ENCODE peak calls at places on chromosome 1, in nine cellular contexts. U is BJ, S is heart right ventricle, Z is tibial nerve, H is fibroblast of lung, M is stomach, O is lower lobe of right lung, Q is gastrocnemius medialis, P is HFFc6. Y is an unnamed sample.

GRCh38 chr1:224707849-224708725 is 92.0 kb downstream of the CNIH3 start:
- DNase-seq in M (no peak), P (peak; percentile 78), U (peak; percentile 35), Z (no peak), S (no peak), H (peak; percentile 82), Q (no peak), O (peak; percentile 64), Y (no peak)

GRCh38 chr1:7808253-7808844 is 24.3 kb downstream of the PER3 start:
- DNase-seq in Q (no peak), H (peak; percentile 74), S (no peak), Z (no peak), P (peak; percentile 7), U (no peak), M (no peak), O (no peak), Y (peak; percentile 38)

GRCh38 chr1:53619811-53620619 is 118.9 kb downstream of the GLIS1 start:
- DNase-seq in P (peak; percentile 4), M (peak; percentile 25), O (no peak), H (peak; percentile 34), Q (no peak), S (no peak), U (no peak), Z (no peak), Y (no peak)

GRCh38 chr1:50268049-50268448 is 155.2 kb downstream of the DMRTA2 start:
- DNase-seq in Q (no peak), U (no peak), S (peak; percentile 6), Z (no peak), H (no peak), M (no peak), O (no peak), P (no peak), Y (no peak)

GRCh38 chr1:221234821-221235220 is 355.6 kb downstream of the HLX start:
- DNase-seq in H (peak; percentile 56), Z (no peak), Q (no peak), S (no peak), P (no peak), M (no peak), U (no peak), O (no peak), Y (no peak)

GRCh38 chr1:198462365-198463025 is 78.0 kb downstream of the ATP6V1G3 start:
- DNase-seq in U (no peak), Z (no peak), Q (no peak), O (no peak), S (no peak), P (peak; percentile 76), M (no peak), H (peak; percentile 61), Y (no peak)

GRCh38 chr1:229170778-229171505 is 100.0 kb upstream of the RAB4A start:
- DNase-seq in S (no peak), Q (no peak), H (no peak), Z (no peak), P (no peak), M (no peak), O (no peak), U (no peak), Y (no peak)

GRCh38 chr1:93556291-93556690 is 108.4 kb downstream of the FNBP1L start:
- DNase-seq in U (no peak), M (no peak), P (no peak), Z (no peak), Q (no peak), H (no peak), O (no peak), S (no peak), Y (no peak)

GRCh38 chr1:48236716-48237470 is 14.4 kb downstream of the SLC5A9 start:
- DNase-seq in Z (no peak), Q (no peak), M (no peak), S (no peak), O (no peak), U (no peak), P (no peak), H (peak; percentile 52), Y (peak; percentile 48)

GRCh38 chr1:17009706-17010105 is 2.0 kb downstream of the ATP13A2 start:
- DNase-seq in Q (no peak), O (no peak), U (no peak), P (no peak), S (no peak), Z (no peak), M (no peak), H (no peak), Y (peak; percentile 37)

GRCh38 chr1:248013229-248013710 is at the start of gene OR2L5:
- DNase-seq in O (no peak), U (no peak), Q (no peak), P (no peak), H (no peak), M (no peak), Z (no peak), S (no peak), Y (no peak)

GRCh38 chr1:17122449-17123194 is 3.4 kb upstream of the PADI2 start:
- DNase-seq in O (no peak), P (no peak), U (no peak), H (peak; percentile 16), Z (no peak), Q (peak; percentile 80), S (no peak), M (no peak), Y (no peak)

DNA sequence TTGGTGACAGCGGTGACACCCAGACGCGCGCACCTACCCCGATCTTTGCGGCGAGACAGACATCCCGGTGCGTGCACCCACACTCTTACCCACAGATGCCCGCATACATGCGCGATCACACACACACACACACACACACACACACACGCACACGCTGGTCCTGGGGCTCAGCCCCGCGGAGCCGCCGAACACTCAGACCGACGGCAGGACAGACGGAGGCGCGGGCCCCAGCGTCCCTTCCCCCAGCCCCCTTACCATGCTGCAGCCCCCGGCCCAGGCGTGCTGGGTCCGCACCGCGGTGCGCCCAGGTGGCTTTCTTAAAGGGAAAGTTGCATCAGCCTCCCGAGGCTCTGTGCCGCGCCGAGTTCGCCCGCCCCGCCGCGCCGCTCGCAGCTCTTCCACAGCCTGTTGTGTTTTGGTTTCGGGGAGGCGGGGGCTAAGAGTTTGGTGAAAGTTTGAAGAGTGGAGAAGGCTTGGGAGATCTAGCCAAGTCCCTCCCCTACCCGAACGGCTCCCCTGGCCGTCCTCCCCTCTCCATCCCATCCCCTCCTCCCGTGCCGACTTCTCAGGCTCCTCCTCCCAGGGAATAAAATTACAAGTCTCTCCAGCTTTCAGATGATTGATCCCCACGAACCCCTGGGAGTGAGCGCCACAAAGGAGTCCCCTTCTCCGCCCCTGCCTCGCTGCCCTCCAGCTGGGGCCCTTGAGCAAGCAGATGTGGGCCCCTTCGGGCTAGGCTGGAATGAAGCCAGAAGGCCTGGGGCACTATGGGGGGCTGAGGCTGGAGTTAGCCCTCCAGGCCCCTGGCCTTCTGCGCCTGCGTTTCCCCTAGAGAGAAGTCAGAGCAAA is at the start of gene SLC6A9:
- DNase-seq in S (peak; percentile 58), P (peak; percentile 43), U (peak; percentile 56), H (peak; percentile 87), M (peak; percentile 69), Z (no peak), O (peak; percentile 70), Q (no peak), Y (no peak)
- TF ChIP-seq CTCF in S (no peak), P (no peak), U (no peak), H (no peak), M (no peak), Z (no peak), O (no peak), Q (no peak), Y (no peak)

GRCh38 chr1:211281322-211282022 is 22.3 kb downstream of the RCOR3 start:
- DNase-seq in S (no peak), Q (no peak), M (no peak), H (no peak), O (no peak), P (no peak), Z (no peak), U (no peak), Y (no peak)
- TF ChIP-seq CTCF in S (no peak), Q (no peak), M (no peak), H (no peak), O (no peak), P (no peak), Z (no peak), U (no peak), Y (no peak)

GRCh38 chr1:171343727-171344472 is 29.9 kb downstream of the FMO4 start:
- DNase-seq in M (no peak), Q (no peak), S (no peak), H (no peak), Z (no peak), O (no peak), P (no peak), U (no peak), Y (no peak)

GRCh38 chr1:171344473-171344820 is 30.5 kb downstream of the FMO4 start:
- DNase-seq in H (peak; percentile 66), Z (no peak), O (no peak), Q (no peak), S (no peak), M (no peak), U (no peak), P (no peak), Y (no peak)

GRCh38 chr1:171350579-171350978 is 36.6 kb downstream of the FMO4 start:
- DNase-seq in O (no peak), M (no peak), H (no peak), Q (no peak), Z (no peak), U (no peak), P (no peak), S (no peak), Y (no peak)

GRCh38 chr1:171346866-171347265 is 32.9 kb downstream of the FMO4 start:
- DNase-seq in U (no peak), P (no peak), O (no peak), Q (no peak), M (no peak), H (no peak), S (no peak), Z (no peak), Y (no peak)

GRCh38 chr1:171345536-171345935 is 31.6 kb downstream of the FMO4 start:
- DNase-seq in M (no peak), O (no peak), U (no peak), Q (no peak), Z (no peak), H (peak; percentile 35), S (no peak), P (no peak), Y (no peak)
- TF ChIP-seq CTCF in M (no peak), O (no peak), U (no peak), Q (no peak), Z (no peak), H (no peak), S (no peak), P (no peak), Y (no peak)

DNA sequence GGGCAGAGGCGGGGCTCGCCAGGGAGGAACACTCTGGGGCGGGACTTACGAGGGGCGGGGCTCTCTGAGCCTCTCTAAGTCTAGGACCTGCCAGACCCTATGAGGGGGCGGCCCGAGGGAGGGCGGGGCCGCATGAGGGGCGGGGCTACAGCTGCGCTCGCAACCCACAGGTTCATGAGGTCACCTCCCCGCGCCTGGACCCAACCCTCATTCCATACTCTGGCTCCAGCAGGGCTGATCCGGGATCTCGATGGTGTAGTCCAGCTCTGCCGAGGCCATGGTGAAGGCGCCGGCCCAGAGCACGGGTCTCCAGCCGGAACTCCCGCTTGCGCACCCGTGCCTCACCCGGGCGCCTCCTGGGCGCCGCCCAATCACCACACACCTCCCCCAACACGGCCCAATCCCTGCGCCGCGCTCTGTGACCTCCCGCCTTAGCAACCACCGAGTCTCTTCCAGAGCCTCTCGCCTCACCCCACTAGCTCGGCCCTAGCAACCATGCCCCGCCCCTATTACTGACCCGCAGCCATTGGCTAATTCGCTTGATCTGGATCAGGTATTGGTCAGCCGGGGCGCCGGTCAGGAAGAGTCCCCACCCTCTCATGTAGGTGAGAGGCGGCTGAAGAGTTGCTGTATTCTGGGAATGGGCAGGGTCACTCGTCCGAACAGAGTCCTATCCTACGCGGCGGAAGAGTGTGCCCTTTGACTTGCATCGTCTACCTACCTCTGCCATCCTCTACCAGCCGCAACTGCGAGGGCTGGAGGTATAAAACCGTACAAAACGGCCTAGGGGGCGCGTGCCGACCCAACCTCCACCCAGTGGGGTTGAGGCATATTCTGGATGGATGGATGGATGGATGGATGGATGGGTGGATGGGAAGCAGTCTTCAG is at the start of the genes ARMH1 and TMEM53:
- DNase-seq in O (peak; percentile 99), H (peak; percentile 99), M (peak; percentile 99), S (peak; percentile 99), Q (peak; percentile 100), U (peak; percentile 91), Z (peak; percentile 98), P (peak; percentile 99), Y (peak; percentile 95)
- TF ChIP-seq CTCF in O (no peak), H (no peak), M (no peak), S (no peak), Q (no peak), U (no peak), Z (no peak), P (no peak), Y (no peak)

Y was measured in GM20000.